ENCODE peak calls at places on chromosomes 3 and 15, in six cellular contexts. One of them, this sample, is unnamed.

GRCh38 chr3:52037291-52037690 is 19.1 kb downstream of the DUSP7 start:
- DNase-seq in progenitor cell of endocrine pancreas: no peak
- DNase-seq in CD4-positive, alpha-beta T cell: no peak
- DNase-seq in HepG2: no peak
- DNase-seq in sigmoid colon: no peak
- DNase-seq in mesothelial cell of epicardium: no peak
- DNase-seq in this sample: no peak

GRCh38 chr3:46017720-46018119 is 9.6 kb downstream of the XCR1 start:
- DNase-seq in progenitor cell of endocrine pancreas: no peak
- DNase-seq in CD4-positive, alpha-beta T cell: no peak
- DNase-seq in HepG2: no peak
- DNase-seq in sigmoid colon: no peak
- DNase-seq in mesothelial cell of epicardium: no peak
- DNase-seq in this sample: no peak

GRCh38 chr15:62059108-62059817 is 984 bp downstream of the VPS13C start:
- DNase-seq in progenitor cell of endocrine pancreas: no peak
- DNase-seq in CD4-positive, alpha-beta T cell: no peak
- DNase-seq in HepG2: no peak
- DNase-seq in sigmoid colon: no peak
- DNase-seq in mesothelial cell of epicardium: no peak
- DNase-seq in this sample: no peak

GRCh38 chr3:71010731-71011455 is 572.6 kb downstream of the FOXP1 start:
- DNase-seq in progenitor cell of endocrine pancreas: no peak
- DNase-seq in CD4-positive, alpha-beta T cell: peak
- DNase-seq in HepG2: no peak
- DNase-seq in sigmoid colon: no peak
- DNase-seq in mesothelial cell of epicardium: no peak
- DNase-seq in this sample: no peak

GRCh38 chr15:58221591-58222241 is 83.5 kb downstream of the AQP9 start:
- DNase-seq in progenitor cell of endocrine pancreas: no peak
- DNase-seq in CD4-positive, alpha-beta T cell: no peak
- DNase-seq in HepG2: peak
- DNase-seq in sigmoid colon: no peak
- DNase-seq in mesothelial cell of epicardium: no peak
- DNase-seq in this sample: no peak

GRCh38 chr3:76841750-76842149 is 198.1 kb upstream of the ROBO2 start:
- DNase-seq in progenitor cell of endocrine pancreas: no peak
- DNase-seq in CD4-positive, alpha-beta T cell: no peak
- DNase-seq in HepG2: no peak
- DNase-seq in sigmoid colon: no peak
- DNase-seq in mesothelial cell of epicardium: no peak
- DNase-seq in this sample: no peak

GRCh38 chr15:80888846-80889245 is 100.8 kb downstream of the MESD start:
- DNase-seq in progenitor cell of endocrine pancreas: no peak
- DNase-seq in CD4-positive, alpha-beta T cell: no peak
- DNase-seq in HepG2: no peak
- DNase-seq in sigmoid colon: no peak
- DNase-seq in mesothelial cell of epicardium: no peak
- DNase-seq in this sample: no peak

GRCh38 chr3:95134693-95135375 is 1072.0 kb downstream of the NSUN3 start:
- DNase-seq in progenitor cell of endocrine pancreas: no peak
- DNase-seq in CD4-positive, alpha-beta T cell: no peak
- DNase-seq in HepG2: no peak
- DNase-seq in sigmoid colon: no peak
- DNase-seq in mesothelial cell of epicardium: no peak
- DNase-seq in this sample: no peak

GRCh38 chr3:54427951-54428871 is 305.9 kb downstream of the CACNA2D3 start:
- DNase-seq in progenitor cell of endocrine pancreas: peak
- DNase-seq in CD4-positive, alpha-beta T cell: no peak
- DNase-seq in HepG2: peak
- DNase-seq in sigmoid colon: peak
- DNase-seq in mesothelial cell of epicardium: peak
- DNase-seq in this sample: no peak

GRCh38 chr3:14946749-14947104 is 656 bp upstream of the NR2C2 start:
- DNase-seq in progenitor cell of endocrine pancreas: no peak
- DNase-seq in CD4-positive, alpha-beta T cell: no peak
- DNase-seq in HepG2: no peak
- DNase-seq in sigmoid colon: no peak
- DNase-seq in mesothelial cell of epicardium: no peak
- DNase-seq in this sample: no peak

GRCh38 chr15:79540551-79540950 is 108.4 kb downstream of the MINAR1 start:
- DNase-seq in progenitor cell of endocrine pancreas: no peak
- DNase-seq in CD4-positive, alpha-beta T cell: no peak
- DNase-seq in HepG2: no peak
- DNase-seq in sigmoid colon: no peak
- DNase-seq in mesothelial cell of epicardium: no peak
- DNase-seq in this sample: no peak

GRCh38 chr15:48645558-48646330 is at the start of gene FBN1:
- DNase-seq in progenitor cell of endocrine pancreas: peak
- DNase-seq in CD4-positive, alpha-beta T cell: no peak
- DNase-seq in HepG2: peak
- DNase-seq in sigmoid colon: peak
- DNase-seq in mesothelial cell of epicardium: peak
- DNase-seq in this sample: peak

GRCh38 chr15:63288778-63289378 is 11.5 kb downstream of the APH1B start:
- DNase-seq in progenitor cell of endocrine pancreas: no peak
- DNase-seq in CD4-positive, alpha-beta T cell: no peak
- DNase-seq in HepG2: peak
- DNase-seq in sigmoid colon: no peak
- DNase-seq in mesothelial cell of epicardium: no peak
- DNase-seq in this sample: no peak

GRCh38 chr15:66374179-66374578 is 12.5 kb upstream of the MAP2K1 start:
- DNase-seq in progenitor cell of endocrine pancreas: no peak
- DNase-seq in CD4-positive, alpha-beta T cell: no peak
- DNase-seq in HepG2: no peak
- DNase-seq in sigmoid colon: no peak
- DNase-seq in mesothelial cell of epicardium: no peak
- DNase-seq in this sample: no peak

GRCh38 chr3:71173421-71173975 is 410.0 kb downstream of the FOXP1 start:
- DNase-seq in progenitor cell of endocrine pancreas: no peak
- DNase-seq in CD4-positive, alpha-beta T cell: no peak
- DNase-seq in HepG2: no peak
- DNase-seq in sigmoid colon: no peak
- DNase-seq in mesothelial cell of epicardium: no peak
- DNase-seq in this sample: no peak

GRCh38 chr15:30929064-30929669 is 25.5 kb downstream of the FAN1 start:
- DNase-seq in progenitor cell of endocrine pancreas: no peak
- DNase-seq in CD4-positive, alpha-beta T cell: no peak
- DNase-seq in HepG2: no peak
- DNase-seq in sigmoid colon: no peak
- DNase-seq in mesothelial cell of epicardium: no peak
- DNase-seq in this sample: no peak

GRCh38 chr15:62566248-62566647 is 401.2 kb upstream of the C2CD4B start:
- DNase-seq in progenitor cell of endocrine pancreas: no peak
- DNase-seq in CD4-positive, alpha-beta T cell: no peak
- DNase-seq in HepG2: no peak
- DNase-seq in sigmoid colon: no peak
- DNase-seq in mesothelial cell of epicardium: no peak
- DNase-seq in this sample: no peak

GRCh38 chr15:39602143-39602542 is 21.3 kb downstream of the THBS1 start:
- DNase-seq in progenitor cell of endocrine pancreas: no peak
- DNase-seq in CD4-positive, alpha-beta T cell: no peak
- DNase-seq in HepG2: peak
- DNase-seq in sigmoid colon: no peak
- DNase-seq in mesothelial cell of epicardium: no peak
- DNase-seq in this sample: no peak
- TF ChIP-seq CTCF in progenitor cell of endocrine pancreas: peak
- TF ChIP-seq CTCF in CD4-positive, alpha-beta T cell: no peak
- TF ChIP-seq CTCF in HepG2: peak
- TF ChIP-seq CTCF in sigmoid colon: no peak
- TF ChIP-seq CTCF in mesothelial cell of epicardium: no peak
- TF ChIP-seq CTCF in this sample: no peak

GRCh38 chr3:171650193-171650592 is 160.1 kb downstream of the PLD1 start:
- DNase-seq in progenitor cell of endocrine pancreas: no peak
- DNase-seq in CD4-positive, alpha-beta T cell: no peak
- DNase-seq in HepG2: no peak
- DNase-seq in sigmoid colon: no peak
- DNase-seq in mesothelial cell of epicardium: no peak
- DNase-seq in this sample: no peak

GRCh38 chr3:171649282-171649681 is 161.0 kb downstream of the PLD1 start:
- DNase-seq in progenitor cell of endocrine pancreas: no peak
- DNase-seq in CD4-positive, alpha-beta T cell: no peak
- DNase-seq in HepG2: no peak
- DNase-seq in sigmoid colon: no peak
- DNase-seq in mesothelial cell of epicardium: no peak
- DNase-seq in this sample: no peak

GRCh38 chr3:171654809-171655208 is 155.5 kb downstream of the PLD1 start:
- DNase-seq in progenitor cell of endocrine pancreas: no peak
- DNase-seq in CD4-positive, alpha-beta T cell: no peak
- DNase-seq in HepG2: no peak
- DNase-seq in sigmoid colon: peak
- DNase-seq in mesothelial cell of epicardium: no peak
- DNase-seq in this sample: peak

GRCh38 chr3:171652932-171653331 is 157.4 kb downstream of the PLD1 start:
- DNase-seq in progenitor cell of endocrine pancreas: no peak
- DNase-seq in CD4-positive, alpha-beta T cell: no peak
- DNase-seq in HepG2: no peak
- DNase-seq in sigmoid colon: no peak
- DNase-seq in mesothelial cell of epicardium: no peak
- DNase-seq in this sample: no peak

DNA sequence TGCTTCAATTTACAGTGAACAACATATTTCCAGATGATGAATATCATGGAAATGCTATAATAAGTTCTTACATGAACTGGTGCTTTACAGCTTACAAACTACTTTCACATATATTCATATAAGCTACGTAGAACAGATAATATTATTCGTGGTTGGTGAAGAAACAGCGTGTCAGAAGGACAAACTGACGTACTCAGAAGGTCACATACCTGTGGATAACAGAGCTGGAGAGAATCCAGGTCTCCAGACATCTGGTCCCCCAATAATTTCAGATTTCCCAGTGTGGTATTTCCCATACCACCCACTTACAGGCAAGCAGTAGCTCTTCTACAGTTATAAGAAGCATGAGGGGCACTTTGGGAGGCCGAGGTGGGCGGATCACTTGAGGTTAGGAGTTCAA is 156.6 kb downstream of the PLD1 start:
- DNase-seq in progenitor cell of endocrine pancreas: no peak
- DNase-seq in CD4-positive, alpha-beta T cell: no peak
- DNase-seq in HepG2: no peak
- DNase-seq in sigmoid colon: no peak
- DNase-seq in mesothelial cell of epicardium: no peak
- DNase-seq in this sample: no peak
- TF ChIP-seq CTCF in progenitor cell of endocrine pancreas: no peak
- TF ChIP-seq CTCF in CD4-positive, alpha-beta T cell: no peak
- TF ChIP-seq CTCF in HepG2: no peak
- TF ChIP-seq CTCF in sigmoid colon: no peak
- TF ChIP-seq CTCF in mesothelial cell of epicardium: no peak
- TF ChIP-seq CTCF in this sample: no peak

DNA sequence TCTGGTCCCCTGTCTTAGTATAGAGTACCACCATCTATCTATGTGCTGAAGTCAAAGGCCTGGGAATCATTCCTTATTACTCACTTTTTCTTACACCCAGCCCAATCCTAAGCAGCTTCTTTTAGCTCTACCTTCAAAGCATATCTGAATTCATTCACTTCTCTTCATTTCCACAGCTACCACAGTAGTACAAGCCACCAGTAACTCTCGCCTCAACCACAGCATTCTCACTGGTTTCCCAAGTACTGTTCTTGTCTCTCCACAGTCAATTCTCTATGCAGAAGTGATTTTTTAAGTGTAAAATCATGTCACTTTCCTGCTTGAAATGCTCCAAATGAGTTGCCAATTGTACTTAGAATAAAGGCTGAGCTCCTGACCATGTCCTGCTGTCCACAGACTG is 401.7 kb downstream of the OXSM start:
- DNase-seq in progenitor cell of endocrine pancreas: no peak
- DNase-seq in CD4-positive, alpha-beta T cell: no peak
- DNase-seq in HepG2: no peak
- DNase-seq in sigmoid colon: no peak
- DNase-seq in mesothelial cell of epicardium: no peak
- DNase-seq in this sample: no peak
- TF ChIP-seq CTCF in progenitor cell of endocrine pancreas: no peak
- TF ChIP-seq CTCF in CD4-positive, alpha-beta T cell: no peak
- TF ChIP-seq CTCF in HepG2: no peak
- TF ChIP-seq CTCF in sigmoid colon: no peak
- TF ChIP-seq CTCF in mesothelial cell of epicardium: no peak
- TF ChIP-seq CTCF in this sample: no peak

DNA sequence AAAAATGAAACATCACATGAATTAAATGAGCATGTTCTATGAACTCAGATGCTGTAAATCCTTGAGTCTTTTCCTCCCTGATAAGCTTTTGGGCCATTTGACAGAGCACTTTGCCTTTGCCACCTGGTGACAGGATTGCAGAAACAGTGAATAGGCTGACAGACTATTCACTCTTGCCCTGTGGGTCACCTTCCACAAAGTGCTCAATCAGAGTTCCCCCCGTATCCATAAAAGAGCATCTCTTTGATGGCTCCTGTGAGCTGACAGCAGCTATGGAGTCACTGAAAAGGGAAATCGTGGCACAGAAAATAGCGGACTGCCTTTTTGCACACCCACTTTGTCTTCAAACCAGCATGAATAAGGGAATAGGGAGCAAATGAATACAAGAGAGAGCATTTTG is 38.0 kb upstream of the GOLM2 start:
- DNase-seq in progenitor cell of endocrine pancreas: no peak
- DNase-seq in CD4-positive, alpha-beta T cell: no peak
- DNase-seq in HepG2: no peak
- DNase-seq in sigmoid colon: no peak
- DNase-seq in mesothelial cell of epicardium: no peak
- DNase-seq in this sample: no peak
- TF ChIP-seq CTCF in progenitor cell of endocrine pancreas: no peak
- TF ChIP-seq CTCF in CD4-positive, alpha-beta T cell: no peak
- TF ChIP-seq CTCF in HepG2: no peak
- TF ChIP-seq CTCF in sigmoid colon: no peak
- TF ChIP-seq CTCF in mesothelial cell of epicardium: no peak
- TF ChIP-seq CTCF in this sample: no peak

GRCh38 chr3:156431334-156432121 is 123.4 kb downstream of the SSR3 start:
- DNase-seq in progenitor cell of endocrine pancreas: no peak
- DNase-seq in CD4-positive, alpha-beta T cell: no peak
- DNase-seq in HepG2: no peak
- DNase-seq in sigmoid colon: no peak
- DNase-seq in mesothelial cell of epicardium: no peak
- DNase-seq in this sample: no peak
- TF ChIP-seq CTCF in progenitor cell of endocrine pancreas: no peak
- TF ChIP-seq CTCF in CD4-positive, alpha-beta T cell: no peak
- TF ChIP-seq CTCF in HepG2: no peak
- TF ChIP-seq CTCF in sigmoid colon: no peak
- TF ChIP-seq CTCF in mesothelial cell of epicardium: no peak
- TF ChIP-seq CTCF in this sample: no peak

This sample was measured in coronary artery.